ENCODE peak calls at places on chromosome 4, in five cellular contexts. R is sigmoid colon; W is A549; I is body of pancreas; D is CD8-positive, alpha-beta memory T cell. V is an unnamed sample.
A peak's percentile ranks its signal among the peaks of the same experiment; 100 is the strongest.

GRCh38 chr4:152892985-152893384 is 43.1 kb upstream of the FHDC1 start:
- DNase-seq in R (no peak), W (no peak), I (no peak), D (no peak), V (no peak)

GRCh38 chr4:6660430-6660829 is 19.9 kb downstream of the MRFAP1 start:
- DNase-seq in R (no peak), W (no peak), I (no peak), D (no peak), V (no peak)

GRCh38 chr4:158530898-158531297 is 9.2 kb downstream of the RXFP1 start:
- DNase-seq in R (no peak), W (no peak), I (no peak), D (no peak), V (no peak)

GRCh38 chr4:65007841-65008439 is 598.7 kb upstream of the TECRL start:
- DNase-seq in R (no peak), W (peak; percentile 49), I (peak; percentile 24), D (no peak), V (no peak)

GRCh38 chr4:153438916-153439756 is 27.0 kb upstream of the TMEM131L start:
- DNase-seq in R (no peak), W (no peak), I (no peak), D (peak; percentile 19), V (no peak)

GRCh38 chr4:169270810-169271691 is at the start of gene SH3RF1:
- DNase-seq in R (peak; percentile 95), W (peak; percentile 80), I (peak; percentile 86), D (no peak), V (peak; percentile 89)

GRCh38 chr4:106497271-106497670 is 128.7 kb upstream of the GIMD1 start:
- DNase-seq in R (no peak), W (no peak), I (no peak), D (no peak), V (no peak)

GRCh38 chr4:78014889-78015886 is 41.9 kb upstream of the FRAS1 start:
- DNase-seq in R (no peak), W (no peak), I (no peak), D (no peak), V (no peak)

GRCh38 chr4:189912170-189912569 is 28.5 kb upstream of the FRG1 start:
- DNase-seq in R (no peak), W (no peak), I (no peak), D (no peak), V (no peak)

GRCh38 chr4:5045099-5045498 is 6.2 kb upstream of the STK32B start:
- DNase-seq in R (no peak), W (no peak), I (no peak), D (no peak), V (no peak)

GRCh38 chr4:38664704-38665401 is 854 bp downstream of the KLF3 start:
- DNase-seq in R (peak; percentile 88), W (peak; percentile 62), I (peak; percentile 71), D (peak; percentile 29), V (peak; percentile 55)

GRCh38 chr4:88843067-88843723 is 145.6 kb upstream of the NAP1L5 start:
- DNase-seq in R (no peak), W (no peak), I (peak; percentile 39), D (no peak), V (no peak)

GRCh38 chr4:79823148-79823763 is 249.8 kb downstream of the ANTXR2 start:
- DNase-seq in R (peak; percentile 89), W (no peak), I (no peak), D (no peak), V (no peak)

GRCh38 chr4:26779674-26780073 is 81.0 kb upstream of the STIM2 start:
- DNase-seq in R (no peak), W (no peak), I (no peak), D (no peak), V (no peak)

GRCh38 chr4:179597301-179597700 is 2155.1 kb upstream of the AGA start:
- DNase-seq in R (no peak), W (no peak), I (no peak), D (no peak), V (no peak)

GRCh38 chr4:150973626-150974250 is 41.3 kb downstream of the LRBA start:
- DNase-seq in R (no peak), W (no peak), I (no peak), D (no peak), V (no peak)

GRCh38 chr4:1502976-1503375 is 96.7 kb upstream of the NKX1-1 start:
- DNase-seq in R (peak; percentile 62), W (no peak), I (peak; percentile 9), D (no peak), V (peak; percentile 42)

GRCh38 chr4:56641494-56642051 is 39.5 kb downstream of the HOPX start:
- DNase-seq in R (no peak), W (peak; percentile 55), I (no peak), D (no peak), V (no peak)

GRCh38 chr4:773214-773613 is 52.7 kb downstream of the CPLX1 start:
- DNase-seq in R (no peak), W (no peak), I (no peak), D (no peak), V (no peak)

GRCh38 chr4:138839574-138839973 is 176.0 kb upstream of the NOCT start:
- DNase-seq in R (no peak), W (no peak), I (no peak), D (no peak), V (no peak)

GRCh38 chr4:17168571-17168970 is 270.1 kb upstream of the LDB2 start:
- DNase-seq in R (no peak), W (no peak), I (no peak), D (no peak), V (no peak)

GRCh38 chr4:17169699-17170098 is 271.3 kb upstream of the LDB2 start:
- DNase-seq in R (no peak), W (no peak), I (no peak), D (no peak), V (no peak)

GRCh38 chr4:17165256-17165655 is 266.8 kb upstream of the LDB2 start:
- DNase-seq in R (no peak), W (no peak), I (no peak), D (no peak), V (no peak)

GRCh38 chr4:17164656-17165055 is 266.2 kb upstream of the LDB2 start:
- DNase-seq in R (no peak), W (no peak), I (no peak), D (no peak), V (no peak)

DNA sequence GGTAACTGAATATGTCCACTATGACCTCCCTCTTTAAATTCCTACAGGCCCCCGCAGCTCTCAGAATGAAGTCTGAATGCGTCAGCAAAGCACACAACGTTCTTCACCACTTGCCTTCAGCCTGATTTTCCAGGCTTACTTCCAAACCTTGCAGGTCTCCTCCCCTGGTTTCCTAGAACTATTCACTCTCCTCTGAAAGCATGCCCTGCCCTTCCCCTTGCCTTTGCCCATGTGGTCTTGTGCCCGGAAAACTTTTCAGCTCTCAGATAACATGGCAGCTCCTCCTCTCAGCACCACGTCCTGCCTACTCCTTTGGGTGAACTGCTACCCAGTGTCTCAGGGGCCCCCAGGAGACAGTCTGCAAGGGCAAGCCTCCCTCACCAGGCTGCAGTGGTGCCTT is 268.5 kb upstream of the LDB2 start:
- DNase-seq in R (no peak), W (no peak), I (no peak), D (no peak), V (no peak)
- H3K4me1 ChIP-seq in R (no peaks in the 10 kb centered on the region), W (no peaks in the 10 kb centered on the region), I (no peaks in the 10 kb centered on the region), D (no peaks in the 10 kb centered on the region), V (no peaks in the 10 kb centered on the region)

GRCh38 chr4:105153749-105154148 is 7.1 kb downstream of the TET2 start:
- DNase-seq in R (no peak), W (no peak), I (no peak), D (no peak), V (no peak)
- H3K27ac ChIP-seq in R (no peak overlapping the region), W (no peak overlapping the region), I (no peak overlapping the region), D (no peak overlapping the region), V (no peak overlapping the region)

GRCh38 chr4:85477538-85477937 is 2.6 kb downstream of the ARHGAP24 start:
- DNase-seq in R (no peak), W (peak; percentile 41), I (no peak), D (no peak), V (peak; percentile 51)
- H3K4me1 ChIP-seq in R (peaks cover 4% of the 10 kb centered on the region), W (peaks cover 34% of the 10 kb centered on the region), I (peaks cover 36% of the 10 kb centered on the region), D (no peaks in the 10 kb centered on the region), V (no peaks in the 10 kb centered on the region)

DNA sequence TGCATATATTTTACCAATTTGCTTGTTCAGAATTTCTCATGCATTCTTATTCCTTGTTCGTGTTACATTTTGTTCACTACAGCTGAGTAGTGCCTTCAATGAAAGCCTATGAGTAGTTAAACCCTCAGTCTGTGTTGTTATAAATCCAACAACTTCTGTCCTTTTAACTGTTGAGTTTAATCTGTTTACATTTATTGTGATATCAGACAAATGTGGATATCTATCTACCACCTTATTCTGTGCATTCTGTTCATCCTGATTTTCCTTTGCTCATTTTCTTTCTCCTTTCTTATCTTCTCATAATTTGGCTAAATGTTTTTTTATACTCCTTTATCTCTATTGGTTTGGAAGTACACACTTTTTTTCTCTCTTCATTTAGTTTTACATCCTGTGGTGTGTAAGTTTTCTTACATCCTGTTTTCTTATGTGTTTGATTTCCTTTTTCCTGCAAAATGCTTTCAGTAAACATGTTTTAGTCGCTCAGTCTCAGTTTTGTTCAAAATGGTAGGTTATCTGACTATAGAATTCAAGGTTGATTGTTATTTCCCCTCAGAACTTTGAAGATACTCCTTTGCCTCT is 54.2 kb downstream of the CASP6 start:
- DNase-seq in R (no peak), W (no peak), I (no peak), D (no peak), V (no peak)
- H3K27ac ChIP-seq in R (no peak overlapping the region), W (no peak overlapping the region), I (no peak overlapping the region), D (no peak overlapping the region), V (peak overlapping the region; percentile 43)

GRCh38 chr4:113674733-113675132 is 86.8 kb downstream of the CAMK2D start:
- DNase-seq in R (no peak), W (no peak), I (no peak), D (no peak), V (no peak)

GRCh38 chr4:113678651-113679050 is 82.9 kb downstream of the CAMK2D start:
- DNase-seq in R (no peak), W (no peak), I (no peak), D (no peak), V (no peak)

GRCh38 chr4:113675731-113676707 is 85.5 kb downstream of the CAMK2D start:
- DNase-seq in R (no peak), W (no peak), I (no peak), D (no peak), V (no peak)

GRCh38 chr4:113674251-113674650 is 87.3 kb downstream of the CAMK2D start:
- DNase-seq in R (no peak), W (no peak), I (no peak), D (no peak), V (no peak)

GRCh38 chr4:113677333-113677732 is 84.2 kb downstream of the CAMK2D start:
- DNase-seq in R (no peak), W (no peak), I (no peak), D (no peak), V (no peak)
- H3K4me1 ChIP-seq in R (peaks cover 36% of the 10 kb centered on the region), W (peaks cover 50% of the 10 kb centered on the region), I (peaks cover 25% of the 10 kb centered on the region), D (peaks cover 28% of the 10 kb centered on the region), V (peaks cover 5% of the 10 kb centered on the region)

DNA sequence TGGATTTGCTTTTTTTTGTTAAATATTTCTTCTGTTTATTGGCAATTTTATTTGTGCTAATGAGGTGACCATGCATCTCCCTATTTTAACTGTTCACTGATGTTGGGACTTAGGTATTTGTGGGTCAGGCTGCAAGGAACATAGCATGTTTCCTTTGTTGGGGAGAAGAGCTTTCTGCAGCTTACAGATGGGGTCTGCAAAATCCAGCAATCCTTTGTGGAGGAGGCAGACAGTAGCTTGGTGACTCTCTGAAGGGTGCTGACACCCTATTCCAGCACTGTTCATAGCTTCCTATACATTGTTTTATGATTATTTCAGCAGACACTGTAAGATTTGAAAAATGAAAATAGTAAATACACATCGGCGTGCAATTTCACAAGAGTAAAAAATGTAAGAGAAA is 491.7 kb downstream of the RAPGEF2 start:
- DNase-seq in R (no peak), W (no peak), I (no peak), D (no peak), V (no peak)
- H3K27ac ChIP-seq in R (no peak overlapping the region), W (no peak overlapping the region), I (no peak overlapping the region), D (no peak overlapping the region), V (no peak overlapping the region)

V was measured in Peyer's patch.